ENCODE peak calls at places on chromosomes 16 and 17, in four cellular contexts. One of them, this sample, is unnamed.

GRCh38 chr16:86726340-86726739 is 148.0 kb downstream of the FOXL1 start:
- DNase-seq in A549: no peak
- DNase-seq in BJ: no peak
- DNase-seq in GM23338: no peak
- DNase-seq in this sample: no peak

GRCh38 chr17:63250830-63251229 is 195.3 kb downstream of the CYB561 start:
- DNase-seq in A549: no peak
- DNase-seq in GM23338: no peak
- DNase-seq in BJ: no peak
- DNase-seq in this sample: no peak

GRCh38 chr17:5500804-5501391 is 14.5 kb downstream of the MIS12 start:
- DNase-seq in A549: peak
- DNase-seq in GM23338: peak
- DNase-seq in BJ: peak
- DNase-seq in this sample: peak

GRCh38 chr17:52686140-52686539 is 527.6 kb upstream of the CA10 start:
- DNase-seq in A549: no peak
- DNase-seq in BJ: no peak
- DNase-seq in GM23338: no peak
- DNase-seq in this sample: no peak

GRCh38 chr16:84115919-84116719 is 623 bp downstream of the MBTPS1 start:
- DNase-seq in BJ: no peak
- DNase-seq in GM23338: no peak
- DNase-seq in A549: peak
- DNase-seq in this sample: no peak

GRCh38 chr17:73941919-73942530 is 261.5 kb upstream of the RPL38 start:
- DNase-seq in GM23338: no peak
- DNase-seq in A549: no peak
- DNase-seq in BJ: no peak
- DNase-seq in this sample: no peak

GRCh38 chr17:79282294-79282693 is 207.7 kb downstream of the ENGASE start:
- DNase-seq in GM23338: no peak
- DNase-seq in BJ: no peak
- DNase-seq in A549: no peak
- DNase-seq in this sample: no peak

GRCh38 chr17:3529817-3530741 is 27.5 kb downstream of the TRPV3 start:
- DNase-seq in GM23338: peak
- DNase-seq in A549: no peak
- DNase-seq in BJ: no peak
- DNase-seq in this sample: no peak

GRCh38 chr17:67746704-67747571 is 29.2 kb downstream of the NOL11 start:
- DNase-seq in BJ: no peak
- DNase-seq in A549: no peak
- DNase-seq in GM23338: no peak
- DNase-seq in this sample: no peak

GRCh38 chr17:71631483-71631882 is 489.3 kb upstream of the SOX9 start:
- DNase-seq in BJ: no peak
- DNase-seq in GM23338: no peak
- DNase-seq in A549: no peak
- DNase-seq in this sample: no peak

GRCh38 chr17:42053701-42054100 is 3.3 kb upstream of the C17orf113 start:
- DNase-seq in BJ: no peak
- DNase-seq in A549: no peak
- DNase-seq in GM23338: no peak
- DNase-seq in this sample: no peak

GRCh38 chr16:26276289-26276688 is 584.5 kb downstream of the HS3ST4 start:
- DNase-seq in BJ: no peak
- DNase-seq in A549: no peak
- DNase-seq in GM23338: no peak
- DNase-seq in this sample: no peak

GRCh38 chr16:2462031-2462866 is 2.3 kb downstream of the TEDC2 start:
- DNase-seq in A549: no peak
- DNase-seq in GM23338: no peak
- DNase-seq in BJ: no peak
- DNase-seq in this sample: no peak

GRCh38 chr17:80791758-80792284 is 199.8 kb upstream of the CHMP6 start:
- DNase-seq in GM23338: no peak
- DNase-seq in A549: peak
- DNase-seq in BJ: peak
- DNase-seq in this sample: no peak

DNA sequence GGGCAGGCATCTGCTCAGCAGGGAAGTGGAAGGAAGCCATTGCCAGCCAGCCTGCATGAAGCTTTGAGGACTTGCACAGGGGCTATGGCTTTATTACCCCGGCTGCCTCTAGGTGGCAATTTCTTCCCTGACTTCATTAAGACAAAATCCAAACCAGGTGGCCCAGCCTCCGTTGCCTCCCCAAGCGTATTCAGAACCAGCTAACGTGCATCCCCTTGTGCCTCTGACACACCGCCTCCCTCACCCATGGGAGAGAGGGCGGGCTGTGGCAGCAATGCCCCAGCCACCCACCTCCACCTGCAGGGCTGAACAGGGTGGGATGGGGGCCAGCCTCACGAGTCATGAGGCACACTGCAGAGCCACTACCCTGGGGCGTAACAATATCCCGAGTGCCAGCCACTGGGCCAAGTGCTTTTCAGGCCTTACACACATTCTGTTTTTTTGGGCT is 6.8 kb downstream of the KIFC3 start:
- DNase-seq in BJ: no peak
- DNase-seq in A549: peak
- DNase-seq in GM23338: peak
- DNase-seq in this sample: peak
- TF ChIP-seq CTCF in BJ: peak
- TF ChIP-seq CTCF in A549: peak
- TF ChIP-seq CTCF in GM23338: peak
- TF ChIP-seq CTCF in this sample: peak

DNA sequence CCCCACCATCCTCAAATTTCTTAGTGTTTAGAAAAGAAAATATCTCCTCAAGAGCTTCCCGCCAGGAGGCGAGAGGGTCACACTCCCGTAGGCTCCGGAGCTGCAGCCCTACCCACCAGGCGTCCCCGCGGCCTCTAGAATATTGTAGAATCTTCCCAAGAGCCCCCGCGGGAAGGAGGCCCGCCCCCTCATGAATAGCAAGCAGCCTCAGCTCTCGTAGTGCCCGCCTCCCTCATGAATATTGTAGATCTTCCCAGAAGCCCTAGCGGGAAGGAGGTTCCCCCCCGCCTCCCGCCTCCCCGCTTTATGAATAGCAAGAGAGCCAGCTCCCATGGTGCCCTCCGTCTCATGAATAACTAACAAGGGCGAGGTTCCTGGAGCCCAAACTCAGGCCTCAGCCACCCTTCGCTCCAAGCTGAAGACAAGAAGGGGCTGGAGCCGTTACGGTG is at the start of gene FBXO47:
- DNase-seq in GM23338: peak
- DNase-seq in BJ: peak
- DNase-seq in A549: peak
- DNase-seq in this sample: peak
- TF ChIP-seq CTCF in GM23338: peak
- TF ChIP-seq CTCF in BJ: peak
- TF ChIP-seq CTCF in A549: no peak
- TF ChIP-seq CTCF in this sample: no peak

DNA sequence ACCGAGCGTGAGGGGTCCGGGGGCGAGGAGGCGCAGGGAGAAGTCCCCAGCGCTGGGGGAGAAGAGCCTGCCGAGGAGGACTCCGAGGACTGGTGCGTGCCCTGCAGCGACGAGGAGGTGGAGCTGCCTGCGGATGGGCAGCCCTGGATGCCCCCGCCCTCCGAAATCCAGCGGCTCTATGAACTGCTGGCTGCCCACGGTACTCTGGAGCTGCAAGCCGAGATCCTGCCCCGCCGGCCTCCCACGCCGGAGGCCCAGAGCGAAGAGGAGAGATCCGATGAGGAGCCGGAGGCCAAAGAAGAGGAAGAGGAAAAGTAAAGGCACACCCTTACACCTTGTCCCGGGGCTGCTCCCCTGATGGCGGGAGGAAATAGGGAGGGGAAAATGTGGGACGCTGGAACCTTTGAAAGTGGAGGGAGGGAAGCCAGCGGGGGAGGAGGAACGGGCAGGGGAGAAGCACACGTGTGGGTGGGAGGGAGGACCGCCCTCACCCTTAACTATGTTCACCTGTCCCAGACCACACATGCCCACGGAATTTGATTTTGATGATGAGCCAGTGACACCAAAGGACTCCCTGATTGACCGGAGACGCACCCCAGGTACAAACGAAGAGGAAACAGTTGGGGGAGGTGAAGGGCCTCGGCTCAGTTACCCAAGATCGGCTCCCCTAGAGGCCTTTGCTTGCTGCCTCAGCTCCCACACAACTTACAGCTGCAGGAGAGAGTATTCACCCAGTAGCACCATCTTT is 916 bp downstream of the PAGR1 start:
- DNase-seq in BJ: no peak
- DNase-seq in GM23338: peak
- DNase-seq in A549: peak
- DNase-seq in this sample: peak
- TF ChIP-seq CTCF in BJ: peak
- TF ChIP-seq CTCF in GM23338: peak
- TF ChIP-seq CTCF in A549: no peak
- TF ChIP-seq CTCF in this sample: no peak

GRCh38 chr17:46071796-46072195 is 72.7 kb downstream of the STH start:
- DNase-seq in GM23338: no peak
- DNase-seq in A549: no peak
- DNase-seq in BJ: no peak
- DNase-seq in this sample: no peak

GRCh38 chr17:46078675-46079074 is 79.6 kb downstream of the STH start:
- DNase-seq in GM23338: no peak
- DNase-seq in A549: no peak
- DNase-seq in BJ: no peak
- DNase-seq in this sample: no peak

GRCh38 chr17:46074540-46074939 is 75.5 kb downstream of the STH start:
- DNase-seq in A549: no peak
- DNase-seq in BJ: no peak
- DNase-seq in GM23338: peak
- DNase-seq in this sample: no peak

GRCh38 chr17:46072998-46073397 is 73.9 kb downstream of the STH start:
- DNase-seq in GM23338: peak
- DNase-seq in BJ: peak
- DNase-seq in A549: peak
- DNase-seq in this sample: no peak
- TF ChIP-seq CTCF in GM23338: no peak
- TF ChIP-seq CTCF in BJ: no peak
- TF ChIP-seq CTCF in A549: no peak
- TF ChIP-seq CTCF in this sample: no peak

GRCh38 chr16:73743665-73744496 is 552.7 kb upstream of the PSMD7 start:
- DNase-seq in BJ: no peak
- DNase-seq in GM23338: peak
- DNase-seq in A549: no peak
- DNase-seq in this sample: no peak
- TF ChIP-seq CTCF in BJ: no peak
- TF ChIP-seq CTCF in GM23338: peak
- TF ChIP-seq CTCF in A549: no peak
- TF ChIP-seq CTCF in this sample: no peak

GRCh38 chr16:71648921-71649320 is 22.9 kb downstream of the MARVELD3 start:
- DNase-seq in GM23338: peak
- DNase-seq in BJ: no peak
- DNase-seq in A549: peak
- DNase-seq in this sample: no peak
- TF ChIP-seq CTCF in GM23338: peak
- TF ChIP-seq CTCF in BJ: peak
- TF ChIP-seq CTCF in A549: peak
- TF ChIP-seq CTCF in this sample: peak